ENCODE peak calls at places on chromosomes 4 and X, in five cellular contexts. One of them, this sample, is unnamed.

GRCh38 chr4:11791808-11792207 is 363.1 kb upstream of the HS3ST1 start:
- DNase-seq in CD8-positive, alpha-beta T cell: no peak
- DNase-seq in dorsolateral prefrontal cortex: no peak
- DNase-seq in astrocyte of the spinal cord: no peak
- DNase-seq in heart right ventricle: no peak
- DNase-seq in this sample: no peak

GRCh38 chr4:16250665-16251365 is 24.5 kb upstream of the TAPT1 start:
- DNase-seq in astrocyte of the spinal cord: no peak
- DNase-seq in CD8-positive, alpha-beta T cell: no peak
- DNase-seq in dorsolateral prefrontal cortex: no peak
- DNase-seq in heart right ventricle: no peak
- DNase-seq in this sample: no peak

GRCh38 chr4:92969650-92970370 is 666.0 kb downstream of the GRID2 start:
- DNase-seq in heart right ventricle: no peak
- DNase-seq in CD8-positive, alpha-beta T cell: no peak
- DNase-seq in astrocyte of the spinal cord: peak
- DNase-seq in dorsolateral prefrontal cortex: no peak
- DNase-seq in this sample: peak

GRCh38 chrX:19188566-19188965 is 66.3 kb upstream of the ADGRG2 start:
- DNase-seq in CD8-positive, alpha-beta T cell: no peak
- DNase-seq in dorsolateral prefrontal cortex: no peak
- DNase-seq in heart right ventricle: no peak
- DNase-seq in astrocyte of the spinal cord: no peak
- DNase-seq in this sample: no peak

GRCh38 chr4:74230902-74231499 is 73.1 kb downstream of the MTHFD2L start:
- DNase-seq in astrocyte of the spinal cord: peak
- DNase-seq in dorsolateral prefrontal cortex: no peak
- DNase-seq in heart right ventricle: no peak
- DNase-seq in CD8-positive, alpha-beta T cell: no peak
- DNase-seq in this sample: peak

GRCh38 chr4:29079260-29079659 is 1640.9 kb upstream of the PCDH7 start:
- DNase-seq in dorsolateral prefrontal cortex: no peak
- DNase-seq in CD8-positive, alpha-beta T cell: no peak
- DNase-seq in astrocyte of the spinal cord: no peak
- DNase-seq in heart right ventricle: no peak
- DNase-seq in this sample: no peak

GRCh38 chrX:77446029-77446585 is 1.1 kb upstream of the FGF16 start:
- DNase-seq in astrocyte of the spinal cord: no peak
- DNase-seq in CD8-positive, alpha-beta T cell: no peak
- DNase-seq in heart right ventricle: peak
- DNase-seq in dorsolateral prefrontal cortex: no peak
- DNase-seq in this sample: no peak

GRCh38 chr4:4477796-4478195 is 64.1 kb downstream of the STX18 start:
- DNase-seq in CD8-positive, alpha-beta T cell: no peak
- DNase-seq in heart right ventricle: no peak
- DNase-seq in dorsolateral prefrontal cortex: no peak
- DNase-seq in astrocyte of the spinal cord: no peak
- DNase-seq in this sample: peak

GRCh38 chrX:18654873-18655836 is 16.8 kb downstream of the RS1 start:
- DNase-seq in astrocyte of the spinal cord: peak
- DNase-seq in CD8-positive, alpha-beta T cell: no peak
- DNase-seq in dorsolateral prefrontal cortex: no peak
- DNase-seq in heart right ventricle: no peak
- DNase-seq in this sample: no peak

GRCh38 chrX:132561483-132561882 is 72.6 kb upstream of the MBNL3 start:
- DNase-seq in CD8-positive, alpha-beta T cell: no peak
- DNase-seq in astrocyte of the spinal cord: no peak
- DNase-seq in heart right ventricle: no peak
- DNase-seq in dorsolateral prefrontal cortex: no peak
- DNase-seq in this sample: no peak

GRCh38 chr4:74962584-74962983 is 29.7 kb downstream of the PARM1 start:
- DNase-seq in heart right ventricle: no peak
- DNase-seq in dorsolateral prefrontal cortex: no peak
- DNase-seq in CD8-positive, alpha-beta T cell: no peak
- DNase-seq in astrocyte of the spinal cord: no peak
- DNase-seq in this sample: no peak

GRCh38 chr4:142615324-142615665 is 230.8 kb downstream of the INPP4B start:
- DNase-seq in heart right ventricle: no peak
- DNase-seq in astrocyte of the spinal cord: peak
- DNase-seq in CD8-positive, alpha-beta T cell: no peak
- DNase-seq in dorsolateral prefrontal cortex: no peak
- DNase-seq in this sample: peak

GRCh38 chr4:171203425-171203824 is 609.8 kb upstream of the GALNTL6 start:
- DNase-seq in heart right ventricle: no peak
- DNase-seq in dorsolateral prefrontal cortex: no peak
- DNase-seq in astrocyte of the spinal cord: peak
- DNase-seq in CD8-positive, alpha-beta T cell: no peak
- DNase-seq in this sample: peak

GRCh38 chrX:100874240-100874798 is at the start of gene NOX1:
- DNase-seq in astrocyte of the spinal cord: no peak
- DNase-seq in heart right ventricle: no peak
- DNase-seq in dorsolateral prefrontal cortex: no peak
- DNase-seq in CD8-positive, alpha-beta T cell: no peak
- DNase-seq in this sample: no peak

GRCh38 chrX:129940721-129941120 is 34.8 kb downstream of the UTP14A start:
- DNase-seq in CD8-positive, alpha-beta T cell: no peak
- DNase-seq in astrocyte of the spinal cord: no peak
- DNase-seq in heart right ventricle: no peak
- DNase-seq in dorsolateral prefrontal cortex: no peak
- DNase-seq in this sample: no peak

GRCh38 chr4:106502106-106502699 is 133.6 kb upstream of the GIMD1 start:
- DNase-seq in heart right ventricle: peak
- DNase-seq in CD8-positive, alpha-beta T cell: no peak
- DNase-seq in dorsolateral prefrontal cortex: no peak
- DNase-seq in astrocyte of the spinal cord: peak
- DNase-seq in this sample: peak

GRCh38 chr4:183297675-183298074 is 22.4 kb downstream of the CLDN22 start:
- DNase-seq in heart right ventricle: no peak
- DNase-seq in astrocyte of the spinal cord: no peak
- DNase-seq in dorsolateral prefrontal cortex: no peak
- DNase-seq in CD8-positive, alpha-beta T cell: no peak
- DNase-seq in this sample: no peak

GRCh38 chr4:55661398-55662056 is 25.4 kb upstream of the NMU start:
- DNase-seq in CD8-positive, alpha-beta T cell: no peak
- DNase-seq in astrocyte of the spinal cord: no peak
- DNase-seq in dorsolateral prefrontal cortex: no peak
- DNase-seq in heart right ventricle: no peak
- DNase-seq in this sample: no peak

GRCh38 chrX:23959781-23960180 is 52.0 kb downstream of the CXorf58 start:
- DNase-seq in heart right ventricle: no peak
- DNase-seq in astrocyte of the spinal cord: no peak
- DNase-seq in dorsolateral prefrontal cortex: no peak
- DNase-seq in CD8-positive, alpha-beta T cell: peak
- DNase-seq in this sample: no peak

GRCh38 chrX:25020391-25021131 is 4.8 kb upstream of the ARX start:
- DNase-seq in heart right ventricle: no peak
- DNase-seq in CD8-positive, alpha-beta T cell: peak
- DNase-seq in dorsolateral prefrontal cortex: no peak
- DNase-seq in astrocyte of the spinal cord: no peak
- DNase-seq in this sample: no peak

GRCh38 chrX:97629597-97629985 is 745.9 kb downstream of the RPA4 start:
- DNase-seq in CD8-positive, alpha-beta T cell: no peak
- DNase-seq in dorsolateral prefrontal cortex: no peak
- DNase-seq in heart right ventricle: no peak
- DNase-seq in astrocyte of the spinal cord: no peak
- DNase-seq in this sample: no peak

GRCh38 chr4:152165146-152165545 is 370.7 kb downstream of the FBXW7 start:
- DNase-seq in heart right ventricle: no peak
- DNase-seq in CD8-positive, alpha-beta T cell: no peak
- DNase-seq in astrocyte of the spinal cord: no peak
- DNase-seq in dorsolateral prefrontal cortex: no peak
- DNase-seq in this sample: no peak

GRCh38 chrX:12032082-12032481 is 106.2 kb upstream of the FRMPD4 start:
- DNase-seq in astrocyte of the spinal cord: no peak
- DNase-seq in dorsolateral prefrontal cortex: no peak
- DNase-seq in heart right ventricle: no peak
- DNase-seq in CD8-positive, alpha-beta T cell: no peak
- DNase-seq in this sample: no peak

GRCh38 chrX:53494427-53494826 is 60.3 kb upstream of the HSD17B10 start:
- DNase-seq in astrocyte of the spinal cord: no peak
- DNase-seq in heart right ventricle: no peak
- DNase-seq in dorsolateral prefrontal cortex: no peak
- DNase-seq in CD8-positive, alpha-beta T cell: no peak
- DNase-seq in this sample: peak

GRCh38 chr4:173852775-173853174 is 322.7 kb upstream of the HAND2 start:
- DNase-seq in dorsolateral prefrontal cortex: no peak
- DNase-seq in heart right ventricle: no peak
- DNase-seq in astrocyte of the spinal cord: no peak
- DNase-seq in CD8-positive, alpha-beta T cell: no peak
- DNase-seq in this sample: no peak

GRCh38 chrX:11509786-11510185 is 155.9 kb downstream of the ARHGAP6 start:
- DNase-seq in heart right ventricle: no peak
- DNase-seq in CD8-positive, alpha-beta T cell: no peak
- DNase-seq in dorsolateral prefrontal cortex: no peak
- DNase-seq in astrocyte of the spinal cord: peak
- DNase-seq in this sample: no peak

GRCh38 chrX:39642071-39642470 is 455.7 kb downstream of the BCOR start:
- DNase-seq in CD8-positive, alpha-beta T cell: no peak
- DNase-seq in astrocyte of the spinal cord: no peak
- DNase-seq in dorsolateral prefrontal cortex: no peak
- DNase-seq in heart right ventricle: peak
- DNase-seq in this sample: no peak

GRCh38 chr4:69098470-69098869 is 2.2 kb downstream of the UGT2B7 start:
- DNase-seq in dorsolateral prefrontal cortex: no peak
- DNase-seq in heart right ventricle: no peak
- DNase-seq in CD8-positive, alpha-beta T cell: no peak
- DNase-seq in astrocyte of the spinal cord: no peak
- DNase-seq in this sample: no peak

GRCh38 chrX:71911731-71912050 is 1.0 kb downstream of the NHSL2 start:
- DNase-seq in heart right ventricle: no peak
- DNase-seq in dorsolateral prefrontal cortex: no peak
- DNase-seq in CD8-positive, alpha-beta T cell: no peak
- DNase-seq in astrocyte of the spinal cord: no peak
- DNase-seq in this sample: no peak

GRCh38 chrX:71908387-71908786 is 2.3 kb upstream of the NHSL2 start:
- DNase-seq in CD8-positive, alpha-beta T cell: no peak
- DNase-seq in dorsolateral prefrontal cortex: no peak
- DNase-seq in heart right ventricle: no peak
- DNase-seq in astrocyte of the spinal cord: no peak
- DNase-seq in this sample: no peak

GRCh38 chrX:71911023-71911730 is 532 bp downstream of the NHSL2 start:
- DNase-seq in heart right ventricle: peak
- DNase-seq in dorsolateral prefrontal cortex: peak
- DNase-seq in CD8-positive, alpha-beta T cell: peak
- DNase-seq in astrocyte of the spinal cord: no peak
- DNase-seq in this sample: no peak

GRCh38 chrX:71910526-71911022 is at the start of gene NHSL2:
- DNase-seq in CD8-positive, alpha-beta T cell: no peak
- DNase-seq in heart right ventricle: peak
- DNase-seq in astrocyte of the spinal cord: no peak
- DNase-seq in dorsolateral prefrontal cortex: no peak
- DNase-seq in this sample: peak

DNA sequence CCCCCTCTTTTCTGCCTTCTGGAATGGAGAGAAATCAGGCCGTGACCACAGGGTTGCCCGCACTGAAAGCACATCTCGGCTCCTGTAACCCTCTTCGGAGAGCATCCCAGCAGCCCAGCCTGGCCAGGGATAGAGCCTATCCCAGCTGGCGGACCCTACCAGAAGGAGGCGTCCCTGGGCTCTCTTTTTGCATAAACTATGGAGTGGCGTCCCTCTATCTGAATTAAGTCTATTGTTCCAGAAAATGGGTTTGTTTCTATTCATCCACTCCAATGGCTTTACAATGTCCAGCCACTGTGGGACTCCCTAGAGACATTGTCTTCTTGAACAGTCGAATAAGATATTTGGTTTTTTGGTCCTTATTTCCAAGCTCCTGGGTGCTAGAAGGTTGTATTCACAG is 689 bp upstream of the NHSL2 start:
- DNase-seq in CD8-positive, alpha-beta T cell: no peak
- DNase-seq in dorsolateral prefrontal cortex: no peak
- DNase-seq in heart right ventricle: peak
- DNase-seq in astrocyte of the spinal cord: no peak
- DNase-seq in this sample: peak
- TF ChIP-seq CTCF in CD8-positive, alpha-beta T cell: no peak
- TF ChIP-seq CTCF in dorsolateral prefrontal cortex: peak
- TF ChIP-seq CTCF in heart right ventricle: peak
- TF ChIP-seq CTCF in astrocyte of the spinal cord: peak
- TF ChIP-seq CTCF in this sample: peak

DNA sequence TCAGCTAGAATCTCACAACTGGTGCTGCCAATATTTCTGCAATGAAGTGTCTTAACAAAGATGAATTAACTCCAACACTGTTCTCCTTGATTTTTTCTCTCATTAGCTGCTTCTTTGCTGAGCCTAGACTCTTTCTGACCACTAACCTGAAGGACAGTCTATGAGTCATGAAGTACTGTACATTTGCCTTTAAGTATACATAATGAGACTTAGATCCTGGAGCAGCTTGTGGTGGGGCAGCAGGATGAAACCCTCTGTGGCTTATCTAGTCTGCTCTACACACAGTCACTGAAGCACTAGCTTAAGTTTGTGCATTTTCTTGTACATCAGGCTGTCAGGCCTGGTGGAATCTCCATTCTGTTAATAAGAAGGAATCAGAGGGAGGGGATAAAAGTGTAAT is 307.4 kb upstream of the SMIM31 start:
- DNase-seq in astrocyte of the spinal cord: peak
- DNase-seq in CD8-positive, alpha-beta T cell: no peak
- DNase-seq in heart right ventricle: no peak
- DNase-seq in dorsolateral prefrontal cortex: no peak
- DNase-seq in this sample: peak
- H3K4me3 ChIP-seq in astrocyte of the spinal cord: no peak
- H3K4me3 ChIP-seq in CD8-positive, alpha-beta T cell: no peak
- H3K4me3 ChIP-seq in heart right ventricle: no peak
- H3K4me3 ChIP-seq in dorsolateral prefrontal cortex: no peak
- H3K4me3 ChIP-seq in this sample: no peak

GRCh38 chr4:141077611-141078225 is 55.6 kb downstream of the RNF150 start:
- DNase-seq in heart right ventricle: peak
- DNase-seq in astrocyte of the spinal cord: no peak
- DNase-seq in CD8-positive, alpha-beta T cell: no peak
- DNase-seq in dorsolateral prefrontal cortex: no peak
- DNase-seq in this sample: no peak
- TF ChIP-seq CTCF in heart right ventricle: no peak
- TF ChIP-seq CTCF in astrocyte of the spinal cord: no peak
- TF ChIP-seq CTCF in CD8-positive, alpha-beta T cell: no peak
- TF ChIP-seq CTCF in dorsolateral prefrontal cortex: no peak
- TF ChIP-seq CTCF in this sample: no peak

GRCh38 chr4:40502936-40503335 is 126.7 kb downstream of the RBM47 start:
- DNase-seq in heart right ventricle: no peak
- DNase-seq in dorsolateral prefrontal cortex: no peak
- DNase-seq in CD8-positive, alpha-beta T cell: no peak
- DNase-seq in astrocyte of the spinal cord: no peak
- DNase-seq in this sample: no peak

GRCh38 chr4:40502220-40502619 is 127.4 kb downstream of the RBM47 start:
- DNase-seq in astrocyte of the spinal cord: no peak
- DNase-seq in heart right ventricle: no peak
- DNase-seq in dorsolateral prefrontal cortex: no peak
- DNase-seq in CD8-positive, alpha-beta T cell: no peak
- DNase-seq in this sample: no peak

GRCh38 chr4:40506492-40506891 is 123.2 kb downstream of the RBM47 start:
- DNase-seq in CD8-positive, alpha-beta T cell: no peak
- DNase-seq in heart right ventricle: no peak
- DNase-seq in dorsolateral prefrontal cortex: no peak
- DNase-seq in astrocyte of the spinal cord: no peak
- DNase-seq in this sample: no peak

GRCh38 chr4:40506066-40506465 is 123.6 kb downstream of the RBM47 start:
- DNase-seq in CD8-positive, alpha-beta T cell: no peak
- DNase-seq in dorsolateral prefrontal cortex: no peak
- DNase-seq in astrocyte of the spinal cord: no peak
- DNase-seq in heart right ventricle: no peak
- DNase-seq in this sample: no peak

GRCh38 chr4:40500781-40501180 is 128.9 kb downstream of the RBM47 start:
- DNase-seq in dorsolateral prefrontal cortex: no peak
- DNase-seq in astrocyte of the spinal cord: no peak
- DNase-seq in heart right ventricle: no peak
- DNase-seq in CD8-positive, alpha-beta T cell: no peak
- DNase-seq in this sample: no peak
- H3K4me3 ChIP-seq in dorsolateral prefrontal cortex: no peak
- H3K4me3 ChIP-seq in astrocyte of the spinal cord: no peak
- H3K4me3 ChIP-seq in heart right ventricle: no peak
- H3K4me3 ChIP-seq in CD8-positive, alpha-beta T cell: no peak
- H3K4me3 ChIP-seq in this sample: no peak

This sample was measured in fibroblast of mammary gland.